ENCODE peak calls at places on chromosomes 13 and 19, in five cellular contexts. G, B, F, M and R are unnamed samples. For H3K4me1, the result is how much of the 10 kb centered on the place peaks cover.

GRCh38 chr13:80979035-80979641 is 638.2 kb upstream of the SPRY2 start:
- DNase-seq in G (peak), B (peak), F (no peak), M (no peak), R (no peak)

GRCh38 chr19:51271015-51271600 is 20.2 kb downstream of the SIGLECL1 start:
- DNase-seq in G (peak), B (no peak), F (no peak), M (no peak), R (no peak)

GRCh38 chr13:72864142-72865035 is 82.5 kb downstream of the PIBF1 start:
- DNase-seq in G (no peak), B (no peak), F (no peak), M (no peak), R (no peak)

GRCh38 chr19:12847159-12848139 is 9.1 kb downstream of the MAST1 start:
- DNase-seq in G (peak), B (peak), F (peak), M (peak), R (peak)

GRCh38 chr19:29682236-29682895 is 17.1 kb downstream of the PLEKHF1 start:
- DNase-seq in G (no peak), B (no peak), F (no peak), M (no peak), R (no peak)

GRCh38 chr13:48448285-48448962 is 35.5 kb upstream of the LPAR6 start:
- DNase-seq in G (no peak), B (no peak), F (no peak), M (no peak), R (no peak)

GRCh38 chr13:113997845-113998751 is 24.2 kb upstream of the C13orf46 start:
- DNase-seq in G (no peak), B (no peak), F (peak), M (peak), R (peak)

GRCh38 chr13:36124236-36124822 is 6.9 kb downstream of the DCLK1 start:
- DNase-seq in G (no peak), B (no peak), F (no peak), M (no peak), R (no peak)

GRCh38 chr13:74114202-74114601 is 20.0 kb downstream of the KLF12 start:
- DNase-seq in G (no peak), B (no peak), F (no peak), M (no peak), R (no peak)

GRCh38 chr13:110116072-110116487 is 190.9 kb downstream of the COL4A1 start:
- DNase-seq in G (peak), B (peak), F (no peak), M (no peak), R (peak)

GRCh38 chr13:102484329-102484728 is 82.5 kb upstream of the FGF14 start:
- DNase-seq in G (no peak), B (no peak), F (no peak), M (no peak), R (no peak)

GRCh38 chr13:30698488-30699005 is 36.8 kb upstream of the ALOX5AP start:
- DNase-seq in G (no peak), B (no peak), F (no peak), M (no peak), R (no peak)

GRCh38 chr19:35977446-35978222 is 17.4 kb upstream of the SDHAF1 start:
- DNase-seq in G (peak), B (peak), F (no peak), M (no peak), R (no peak)

GRCh38 chr19:49361438-49362047 is 673 bp downstream of the TEAD2 start:
- DNase-seq in G (peak), B (peak), F (peak), M (peak), R (peak)

GRCh38 chr19:13119654-13120053 is 1.6 kb downstream of the NACC1 start:
- DNase-seq in G (no peak), B (no peak), F (no peak), M (no peak), R (no peak)

GRCh38 chr13:26254583-26255102 is 714 bp downstream of the CDK8 start:
- DNase-seq in G (peak), B (peak), F (no peak), M (peak), R (peak)

GRCh38 chr13:93260591-93260990 is 34.0 kb downstream of the GPC6 start:
- DNase-seq in G (no peak), B (no peak), F (no peak), M (no peak), R (no peak)

GRCh38 chr13:101455863-101456262 is 3.4 kb downstream of the ITGBL1 start:
- DNase-seq in G (no peak), B (peak), F (no peak), M (no peak), R (no peak)

GRCh38 chr19:1157931-1158884 is 15.9 kb downstream of the SBNO2 start:
- DNase-seq in G (no peak), B (no peak), F (no peak), M (no peak), R (no peak)

GRCh38 chr19:2695288-2695866 is 7.1 kb downstream of the GNG7 start:
- DNase-seq in G (no peak), B (no peak), F (no peak), M (no peak), R (no peak)

GRCh38 chr13:94079876-94080275 is 399.6 kb downstream of the DCT start:
- DNase-seq in G (no peak), B (no peak), F (no peak), M (no peak), R (no peak)

GRCh38 chr13:112783135-112783945 is 93.5 kb downstream of the ATP11A start:
- DNase-seq in G (no peak), B (no peak), F (no peak), M (no peak), R (no peak)

DNA sequence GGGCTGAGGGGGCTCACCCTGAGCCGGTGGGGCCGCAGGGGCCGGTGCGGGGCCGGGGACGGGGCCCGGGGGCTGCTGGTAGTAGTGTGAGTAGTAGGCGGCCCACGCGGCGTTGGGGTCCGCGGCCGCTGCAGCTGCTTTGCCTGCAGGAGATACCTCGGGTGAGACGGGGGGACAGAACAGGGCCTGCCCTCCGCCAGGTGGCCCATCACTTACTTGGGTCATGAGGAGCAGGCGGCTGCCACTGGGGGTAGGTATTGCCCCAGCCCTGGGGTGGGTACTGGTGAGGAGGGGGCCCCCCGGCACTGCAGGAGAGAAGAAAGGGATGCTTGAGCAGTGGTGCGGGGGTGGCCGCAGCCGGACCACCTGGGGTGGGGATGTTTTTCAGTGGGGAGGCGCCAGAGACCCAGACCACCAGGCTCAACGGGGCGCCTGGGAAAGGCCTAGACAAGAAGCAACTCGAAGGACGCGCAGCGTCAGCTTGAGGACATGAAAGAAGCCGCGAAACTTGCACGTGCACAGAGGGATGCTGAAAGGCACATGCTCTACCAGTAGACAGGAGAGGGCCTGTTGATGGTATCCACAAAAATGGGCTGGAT is 8.9 kb downstream of the KHSRP start:
- DNase-seq in G (peak), B (no peak), F (no peak), M (no peak), R (peak)
- TF ChIP-seq EP300 in G (no peak), B (no peak), F (no peak), M (no peak), R (no peak)

DNA sequence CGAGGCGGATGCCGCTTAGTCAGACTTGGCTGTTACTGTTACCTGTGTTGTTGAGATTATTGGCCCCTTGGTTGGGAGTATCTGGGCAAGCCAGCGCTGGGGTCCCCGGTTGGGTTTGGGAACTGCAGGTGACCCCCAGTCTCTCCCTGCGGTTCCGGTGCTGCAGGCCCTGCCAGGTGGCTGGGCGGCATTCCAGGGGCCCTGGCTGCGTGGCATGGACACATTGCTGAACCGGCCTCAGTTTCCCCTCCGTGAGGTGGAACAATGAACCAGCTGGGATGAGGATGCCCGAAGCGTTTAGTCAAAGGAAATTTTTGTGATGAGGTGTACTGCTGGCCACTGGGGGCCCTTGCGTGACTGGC is 538 bp downstream of the B3GNT3 start:
- DNase-seq in G (no peak), B (no peak), F (no peak), M (no peak), R (no peak)
- H3K4me1 ChIP-seq in G (under half), B (under half), F (under half), M (under half), R (under half)

GRCh38 chr19:54616840-54617560 is 13.3 kb upstream of the LILRB1 start:
- DNase-seq in G (no peak), B (no peak), F (no peak), M (no peak), R (no peak)
- TF ChIP-seq EP300 in G (no peak), B (no peak), F (no peak), M (no peak), R (no peak)

DNA sequence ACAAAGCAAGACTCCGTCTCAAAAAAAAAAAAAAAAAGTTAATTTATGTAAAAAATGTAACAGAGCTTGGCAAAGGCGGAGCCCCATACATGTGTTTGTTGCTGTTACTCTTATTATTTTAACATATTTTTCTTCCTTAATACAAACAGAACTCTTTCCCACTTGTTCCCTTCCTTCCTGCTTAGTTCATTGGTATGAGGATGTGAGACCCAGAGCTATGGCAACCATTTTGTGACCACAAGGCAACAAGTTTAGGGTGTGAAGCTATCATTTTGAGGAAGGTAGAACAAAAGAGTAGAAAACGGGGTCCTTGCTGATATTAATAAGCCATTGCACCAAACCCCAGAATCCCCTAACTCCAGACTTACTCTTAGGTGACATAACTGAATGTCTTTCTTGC is 5.4 kb downstream of the IFNL1 start:
- DNase-seq in G (no peak), B (no peak), F (no peak), M (no peak), R (no peak)
- H3K4me1 ChIP-seq in G (under half), B (under half), F (under half), M (under half), R (under half)

DNA sequence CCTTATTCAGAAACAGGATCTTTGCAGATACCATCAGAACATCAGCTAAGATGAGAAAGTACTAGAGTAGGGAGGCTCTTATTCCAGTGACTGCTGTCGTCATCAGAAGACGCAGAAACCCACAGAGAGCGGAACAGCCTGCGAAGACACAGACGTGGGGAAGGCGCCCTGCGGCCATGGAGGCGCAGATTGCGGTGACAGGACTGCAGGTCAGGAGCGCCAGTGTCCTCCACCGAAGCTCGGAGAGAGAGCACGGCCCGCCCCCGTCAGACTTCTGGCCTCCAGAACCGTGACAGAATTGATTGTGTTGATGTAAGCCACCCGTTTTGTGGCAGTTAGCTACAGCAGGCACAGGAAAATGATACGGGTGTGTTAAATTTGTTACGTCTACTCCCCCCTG is 275.5 kb downstream of the EFNB2 start:
- DNase-seq in G (no peak), B (no peak), F (no peak), M (no peak), R (no peak)
- TF ChIP-seq EP300 in G (no peak), B (no peak), F (no peak), M (no peak), R (no peak)

DNA sequence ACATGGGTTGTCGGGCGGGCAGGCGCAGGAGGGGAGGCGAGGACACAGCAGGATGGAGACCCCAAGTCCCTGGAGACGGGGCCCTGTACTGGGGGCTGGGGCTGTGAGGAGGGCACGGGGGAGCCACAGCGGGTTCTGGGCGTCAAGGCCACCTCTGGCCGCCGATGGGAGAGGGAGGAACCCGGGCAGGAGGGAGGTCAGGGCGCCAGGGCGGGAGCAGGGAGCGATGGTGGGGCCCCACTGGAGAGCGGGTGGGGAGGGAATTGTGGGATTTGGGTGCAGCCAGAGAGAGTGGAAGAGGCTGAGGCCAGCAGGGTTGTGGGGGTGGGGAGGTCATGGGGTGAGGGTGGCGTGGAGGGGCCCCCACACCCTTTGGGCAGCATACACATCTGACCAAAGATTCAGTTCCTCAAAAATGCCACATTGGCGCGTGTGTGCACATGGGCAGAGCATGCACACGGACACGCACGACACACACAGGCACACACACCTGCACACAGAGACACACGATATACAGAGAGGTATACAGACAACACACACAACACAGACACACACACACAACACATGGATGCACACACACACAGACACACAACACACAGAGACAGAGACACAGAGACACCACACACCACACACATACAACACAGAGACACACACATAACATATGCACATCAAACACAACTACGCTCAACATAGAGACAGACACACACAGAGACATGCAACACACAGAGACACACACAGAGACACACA is 54.9 kb downstream of the AP1M1 start:
- DNase-seq in G (no peak), B (no peak), F (no peak), M (no peak), R (peak)
- H3K4me1 ChIP-seq in G (under half), B (under half), F (under half), M (under half), R (under half)